ENCODE peak calls at places on chromosome 12, in four cellular contexts. B, I, D and V are unnamed samples.

GRCh38 chr12:117874842-117875434 is 93.9 kb downstream of the KSR2 start:
- DNase-seq in B (peak; percentile 63), I (peak; percentile 16), D (peak; percentile 58), V (no peak)

GRCh38 chr12:18275974-18276373 is 14.7 kb downstream of the PIK3C2G start:
- DNase-seq in B (no peak), I (peak; percentile 72), D (no peak), V (peak; percentile 79)

GRCh38 chr12:124856132-124856841 is 7.4 kb downstream of the SCARB1 start:
- DNase-seq in B (no peak), I (no peak), D (no peak), V (no peak)

GRCh38 chr12:68310370-68310769 is 21.8 kb downstream of the MDM1 start:
- DNase-seq in B (no peak), I (peak; percentile 83), D (no peak), V (peak; percentile 72)

GRCh38 chr12:3241621-3242020 is 164.4 kb downstream of the TSPAN9 start:
- DNase-seq in B (peak; percentile 56), I (no peak), D (peak; percentile 86), V (no peak)

GRCh38 chr12:19439059-19440018 is at the start of gene AEBP2:
- DNase-seq in B (peak; percentile 93), I (peak; percentile 89), D (peak; percentile 95), V (peak; percentile 83)

GRCh38 chr12:119692410-119692809 is 24.5 kb downstream of the PRKAB1 start:
- DNase-seq in B (no peak), I (no peak), D (no peak), V (no peak)

GRCh38 chr12:19220205-19220604 is 90.7 kb downstream of the PLEKHA5 start:
- DNase-seq in B (no peak), I (peak; percentile 93), D (no peak), V (peak; percentile 35)

GRCh38 chr12:30753233-30753632 is 1.5 kb downstream of the CAPRIN2 start:
- DNase-seq in B (no peak), I (peak; percentile 37), D (no peak), V (no peak)

GRCh38 chr12:46219892-46220655 is 48.8 kb downstream of the SLC38A1 start:
- DNase-seq in B (no peak), I (peak; percentile 91), D (no peak), V (peak; percentile 77)

GRCh38 chr12:126663304-126664094 is 1598.3 kb downstream of the AACS start:
- DNase-seq in B (no peak), I (no peak), D (no peak), V (no peak)

GRCh38 chr12:92543872-92544271 is 158.9 kb upstream of the PLEKHG7 start:
- DNase-seq in B (no peak), I (no peak), D (no peak), V (no peak)

GRCh38 chr12:27180862-27181261 is 63.2 kb upstream of the STK38L start:
- DNase-seq in B (no peak), I (peak; percentile 56), D (no peak), V (no peak)

GRCh38 chr12:91900971-91901370 is 244.7 kb downstream of the BTG1 start:
- DNase-seq in B (no peak), I (no peak), D (no peak), V (no peak)

GRCh38 chr12:4307593-4308333 is 13.2 kb upstream of the TIGAR start:
- DNase-seq in B (peak; percentile 61), I (peak; percentile 65), D (peak; percentile 77), V (peak; percentile 92)

GRCh38 chr12:84315926-84316325 is 596.7 kb downstream of the SLC6A15 start:
- DNase-seq in B (no peak), I (no peak), D (no peak), V (no peak)

GRCh38 chr12:29996993-29997392 is 213.3 kb upstream of the TMTC1 start:
- DNase-seq in B (no peak), I (no peak), D (no peak), V (no peak)

GRCh38 chr12:1875608-1876007 is 42.8 kb downstream of the CACNA2D4 start:
- DNase-seq in B (no peak), I (no peak), D (no peak), V (no peak)

DNA sequence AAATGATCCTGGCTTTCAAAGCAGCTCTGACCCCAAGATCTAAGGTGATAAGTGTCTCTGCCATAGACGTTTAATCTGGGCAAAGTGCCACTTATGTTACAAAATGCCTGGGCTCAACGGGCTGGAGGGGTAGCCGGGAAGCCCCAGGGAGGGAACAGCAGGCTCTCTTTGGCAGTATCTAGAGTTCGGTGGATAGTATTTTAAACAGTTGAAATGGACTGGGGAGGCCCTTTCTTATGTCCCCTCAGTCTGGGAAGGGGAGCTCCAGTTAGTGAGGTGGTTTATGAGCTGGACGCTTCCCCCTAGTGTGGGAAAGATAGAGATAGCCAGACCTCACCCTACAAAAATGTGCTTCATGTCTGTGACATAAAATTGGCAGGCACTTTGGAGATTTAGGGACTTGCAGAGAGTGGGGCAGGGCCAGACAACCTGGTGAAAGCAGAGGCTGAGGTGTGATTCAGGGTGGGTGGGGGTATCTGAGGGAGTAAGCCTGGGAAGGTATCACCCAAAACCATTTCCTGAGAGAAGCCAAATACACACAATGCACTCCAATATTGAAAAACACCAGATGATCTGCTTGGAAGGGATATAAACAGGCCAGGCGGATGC is 5.4 kb upstream of the HOXC11 start:
- DNase-seq in B (no peak), I (no peak), D (no peak), V (no peak)
- H3K27me3 ChIP-seq in B (peaks cover 100% of the 10 kb centered on the region), I (peaks cover 99% of the 10 kb centered on the region), D (peaks cover 100% of the 10 kb centered on the region), V (no peaks in the 10 kb centered on the region)

DNA sequence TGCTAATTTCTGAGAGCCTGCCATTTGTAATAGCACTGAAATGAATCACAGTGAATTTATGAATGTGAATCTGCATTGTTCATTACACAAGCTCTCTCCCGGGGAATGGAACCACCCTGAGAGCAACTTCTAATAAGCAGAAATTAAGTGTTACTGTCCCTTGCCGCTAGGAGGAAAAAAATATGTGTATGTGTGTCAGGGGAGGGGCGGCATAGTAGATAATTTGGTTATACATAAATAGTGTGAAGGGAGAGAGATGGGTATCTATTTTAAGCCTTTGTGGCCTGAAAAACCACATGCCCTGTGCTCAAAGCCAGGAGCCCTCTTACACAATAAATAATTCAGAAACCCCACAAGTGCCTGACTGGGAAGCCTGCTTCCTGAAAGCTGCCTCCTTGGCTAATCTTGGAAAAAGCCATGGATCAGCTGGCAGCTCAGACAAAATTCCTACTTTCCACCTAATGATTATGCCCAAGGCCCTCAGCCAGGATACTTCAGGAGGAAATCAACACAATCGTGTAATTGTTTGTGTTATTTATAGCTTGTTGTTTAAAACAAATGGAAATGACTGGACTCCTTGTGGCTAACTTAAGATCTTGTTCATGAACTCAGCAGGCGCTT is 366.2 kb upstream of the KITLG start:
- DNase-seq in B (no peak), I (peak; percentile 88), D (peak; percentile 33), V (peak; percentile 66)
- H3K27ac ChIP-seq in B (peak overlapping the region; percentile 72), I (no peak overlapping the region), D (peak overlapping the region; percentile 56), V (no peak overlapping the region)

GRCh38 chr12:114443607-114444421 is 37.9 kb upstream of the TBX5 start:
- DNase-seq in B (peak; percentile 24), I (no peak), D (peak; percentile 45), V (no peak)

GRCh38 chr12:114439833-114440449 is 34.0 kb upstream of the TBX5 start:
- DNase-seq in B (no peak), I (no peak), D (no peak), V (no peak)

GRCh38 chr12:114438635-114439256 is 32.8 kb upstream of the TBX5 start:
- DNase-seq in B (no peak), I (no peak), D (no peak), V (no peak)

GRCh38 chr12:114440450-114441383 is 34.8 kb upstream of the TBX5 start:
- DNase-seq in B (no peak), I (no peak), D (no peak), V (no peak)

DNA sequence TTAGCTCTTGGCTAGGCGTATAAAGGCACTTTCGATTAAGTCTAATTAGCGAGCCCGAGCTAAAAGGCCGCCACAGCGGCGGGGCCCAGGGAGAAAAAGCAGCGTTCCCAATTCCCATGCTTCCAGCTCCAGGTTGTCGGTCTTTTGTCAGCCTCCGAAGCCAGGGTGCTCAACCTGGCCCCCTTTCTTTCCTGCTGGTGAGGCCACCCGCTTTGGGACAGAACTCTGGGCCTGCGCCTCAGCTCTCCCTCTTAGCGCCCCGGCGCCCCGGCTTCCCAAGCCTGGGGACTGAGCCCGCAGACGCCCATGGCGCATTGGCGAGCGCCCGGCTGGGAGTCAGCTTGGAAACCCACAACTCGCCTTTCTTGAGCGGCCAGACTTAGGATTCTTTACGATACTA is 33.4 kb upstream of the TBX5 start:
- DNase-seq in B (no peak), I (no peak), D (no peak), V (no peak)
- H3K27me3 ChIP-seq in B (peaks cover 80% of the 10 kb centered on the region), I (peaks cover 54% of the 10 kb centered on the region), D (peaks cover 72% of the 10 kb centered on the region), V (peaks cover 84% of the 10 kb centered on the region)

GRCh38 chr12:71447691-71448660 is 8.4 kb downstream of the LGR5 start:
- DNase-seq in B (no peak), I (peak; percentile 88), D (no peak), V (no peak)
- H3K27ac ChIP-seq in B (no peak overlapping the region), I (peak overlapping the region; percentile 14), D (no peak overlapping the region), V (no peak overlapping the region)

GRCh38 chr12:114508529-114509129 is 102.7 kb upstream of the TBX5 start:
- DNase-seq in B (peak; percentile 45), I (peak; percentile 36), D (peak; percentile 50), V (peak; percentile 43)
- H3K27me3 ChIP-seq in B (peaks cover 88% of the 10 kb centered on the region), I (no peaks in the 10 kb centered on the region), D (peaks cover 29% of the 10 kb centered on the region), V (peaks cover 3% of the 10 kb centered on the region)